ENCODE peak calls at places on chromosomes 3 and 15, in seven cellular contexts. U is GM10248; T is lower leg skin; K is T1000; H is activated CD4-positive, alpha-beta T cell treated with anti-CD3 and anti-CD28 coated beads for 4 hours; A is choroid plexus epithelial cell; Y is upper lobe of right lung. S is an unnamed sample.

GRCh38 chr3:42159706-42160472 is 68.7 kb downstream of the TRAK1 start:
- DNase-seq in A (peak), Y (peak), K (peak), T (peak), U (peak), H (peak), S (peak)

GRCh38 chr15:39053480-39053879 is 488.9 kb upstream of the RASGRP1 start:
- DNase-seq in A (no peak), T (no peak), Y (no peak), U (no peak), H (no peak), K (no peak), S (no peak)

GRCh38 chr3:188286087-188286513 is 132.1 kb downstream of the LPP start:
- DNase-seq in A (peak), K (peak), T (peak), H (no peak), U (no peak), Y (no peak), S (no peak)

GRCh38 chr3:47204875-47205274 is 41.0 kb upstream of the SETD2 start:
- DNase-seq in T (no peak), K (no peak), U (no peak), H (no peak), A (no peak), Y (no peak), S (no peak)

GRCh38 chr3:145952541-145952940 is 208.4 kb downstream of the PLOD2 start:
- DNase-seq in H (no peak), Y (no peak), U (no peak), A (peak), T (no peak), K (peak), S (no peak)

GRCh38 chr15:41940441-41940857 is 31.9 kb downstream of the EHD4 start:
- DNase-seq in T (peak), A (peak), K (no peak), Y (no peak), H (peak), U (no peak), S (peak)

GRCh38 chr15:98854496-98854895 is 153.1 kb downstream of the PGPEP1L start:
- DNase-seq in A (no peak), U (no peak), T (no peak), K (no peak), H (no peak), Y (no peak), S (no peak)

GRCh38 chr15:42107483-42107882 is 13.1 kb upstream of the PLA2G4D start:
- DNase-seq in H (no peak), T (no peak), Y (no peak), A (no peak), K (no peak), U (peak), S (no peak)

GRCh38 chr3:149151843-149152242 is 22.4 kb downstream of the HPS3 start:
- DNase-seq in K (peak), U (no peak), A (peak), Y (no peak), H (no peak), T (no peak), S (no peak)

GRCh38 chr3:24832878-24833277 is 338.2 kb upstream of the THRB start:
- DNase-seq in T (no peak), H (no peak), A (peak), Y (no peak), K (no peak), U (no peak), S (no peak)

GRCh38 chr3:42123824-42124500 is 32.8 kb downstream of the TRAK1 start:
- DNase-seq in A (no peak), K (no peak), H (no peak), U (no peak), T (no peak), Y (no peak), S (no peak)

GRCh38 chr3:55000546-55000945 is 72.7 kb upstream of the LRTM1 start:
- DNase-seq in H (no peak), T (no peak), K (peak), U (no peak), A (peak), Y (no peak), S (no peak)

GRCh38 chr3:123258811-123259420 is 57.2 kb downstream of the SEC22A start:
- DNase-seq in K (no peak), H (no peak), Y (no peak), T (no peak), A (peak), U (no peak), S (no peak)

GRCh38 chr3:47890037-47890831 is 87.3 kb downstream of the DHX30 start:
- DNase-seq in A (no peak), T (no peak), Y (no peak), H (no peak), U (no peak), K (no peak), S (no peak)

GRCh38 chr3:127374626-127375010 is 86.8 kb upstream of the PRR20G start:
- DNase-seq in K (no peak), Y (peak), U (no peak), T (peak), A (no peak), H (no peak), S (no peak)

GRCh38 chr3:182983811-182984210 is 3.5 kb upstream of the DCUN1D1 start:
- DNase-seq in A (peak), Y (no peak), K (no peak), T (no peak), U (no peak), H (no peak), S (no peak)

GRCh38 chr15:64501396-64501716 is 41.0 kb downstream of the ZNF609 start:
- DNase-seq in K (no peak), T (no peak), U (no peak), A (no peak), H (no peak), Y (no peak), S (no peak)

GRCh38 chr3:10474847-10475246 is 30.5 kb downstream of the ATP2B2 start:
- DNase-seq in Y (no peak), A (no peak), K (no peak), H (no peak), T (no peak), U (peak), S (no peak)

GRCh38 chr15:43775411-43775965 is 1.3 kb downstream of the ELL3 start:
- DNase-seq in A (no peak), U (no peak), T (no peak), Y (peak), H (no peak), K (peak), S (no peak)

GRCh38 chr15:89333959-89334509 is 590 bp downstream of the POLG start:
- DNase-seq in K (no peak), H (no peak), A (no peak), T (no peak), U (no peak), Y (no peak), S (no peak)

GRCh38 chr3:195609229-195609628 is 25.5 kb upstream of the APOD start:
- DNase-seq in H (no peak), T (no peak), K (no peak), Y (no peak), A (no peak), U (no peak), S (no peak)

GRCh38 chr3:69364354-69364753 is 21.5 kb downstream of the FRMD4B start:
- DNase-seq in K (peak), H (no peak), U (no peak), A (no peak), T (no peak), Y (no peak), S (no peak)

GRCh38 chr15:55526559-55527036 is 18.6 kb upstream of the DNAAF4 start:
- DNase-seq in Y (no peak), A (peak), U (peak), H (no peak), T (no peak), K (no peak), S (no peak)